ENCODE peak calls at places on chromosomes 3 and 15, in six cellular contexts. C, D, E, P, T and S are unnamed samples.
A peak's percentile ranks its signal among the peaks of the same experiment; 100 is the strongest.

GRCh38 chr15:91954211-91954804 is 100.8 kb downstream of the SLCO3A1 start:
- DNase-seq in T (no peak), P (no peak), E (no peak), D (no peak), C (no peak), S (no peak)

GRCh38 chr3:138938056-138938876 is 8.7 kb downstream of the FOXL2 start:
- DNase-seq in D (no peak), E (no peak), T (no peak), P (no peak), C (no peak), S (peak; percentile 72)

GRCh38 chr15:39586387-39587171 is 5.7 kb downstream of the THBS1 start:
- DNase-seq in T (no peak), E (no peak), D (no peak), P (no peak), C (no peak), S (no peak)

GRCh38 chr15:84748274-84749110 is at the start of gene ZNF592:
- DNase-seq in D (peak; percentile 76), T (peak; percentile 87), P (peak; percentile 73), E (peak; percentile 86), C (peak; percentile 78), S (no peak)

GRCh38 chr3:168077091-168077490 is 18.6 kb downstream of the GOLIM4 start:
- DNase-seq in D (no peak), C (no peak), P (no peak), E (no peak), T (no peak), S (no peak)

GRCh38 chr3:4814302-4814903 is 164.8 kb upstream of the BHLHE40 start:
- DNase-seq in D (peak; percentile 86), E (no peak), P (no peak), C (no peak), T (no peak), S (no peak)

GRCh38 chr3:67940200-67940952 is 286.0 kb upstream of the SUCLG2 start:
- DNase-seq in T (no peak), P (no peak), E (no peak), C (no peak), D (no peak), S (no peak)

GRCh38 chr15:23869391-23869790 is 182.3 kb upstream of the NDN start:
- DNase-seq in C (no peak), T (no peak), P (no peak), D (no peak), E (no peak), S (peak; percentile 66)

GRCh38 chr3:130975251-130975650 is 51.4 kb downstream of the ASTE1 start:
- DNase-seq in E (no peak), C (no peak), P (no peak), D (no peak), T (no peak), S (no peak)

GRCh38 chr3:42257007-42257406 is 9.0 kb downstream of the CCK start:
- DNase-seq in P (no peak), E (no peak), C (no peak), T (no peak), D (no peak), S (no peak)

GRCh38 chr3:32138545-32139104 is 32.2 kb downstream of the GPD1L start:
- DNase-seq in T (no peak), D (peak; percentile 19), C (no peak), E (no peak), P (no peak), S (no peak)

GRCh38 chr3:13932578-13933295 is 52.9 kb upstream of the WNT7A start:
- DNase-seq in E (no peak), C (no peak), T (no peak), D (no peak), P (no peak), S (peak; percentile 80)

GRCh38 chr15:31212956-31213694 is 111.6 kb upstream of the TRPM1 start:
- DNase-seq in T (no peak), P (no peak), E (no peak), C (no peak), D (no peak), S (no peak)

GRCh38 chr3:133962879-133963278 is 66.8 kb downstream of the SLCO2A1 start:
- DNase-seq in P (no peak), C (no peak), E (no peak), D (no peak), T (no peak), S (no peak)

GRCh38 chr15:51227967-51228783 is 110.2 kb downstream of the CYP19A1 start:
- DNase-seq in T (no peak), C (no peak), E (no peak), P (peak; percentile 65), D (peak; percentile 6), S (no peak)